ENCODE peak calls at places on chromosomes 13 and 19, in eight cellular contexts. Q, Y, F, C, D, G, N and P are unnamed samples.

GRCh38 chr19:40286674-40287421 is 1.7 kb upstream of the AKT2 start:
- DNase-seq in Y (no peak), C (no peak), Q (no peak), N (no peak), G (no peak), F (no peak), D (no peak), P (no peak)

GRCh38 chr19:40424637-40425449 is 949 bp downstream of the SERTAD1 start:
- DNase-seq in G (no peak), C (no peak), Y (no peak), N (no peak), D (no peak), Q (no peak), F (peak; percentile 46), P (no peak)

GRCh38 chr13:108609353-108609752 is 20.1 kb upstream of the MYO16 start:
- DNase-seq in G (no peak), C (no peak), Y (no peak), D (no peak), N (no peak), Q (peak; percentile 34), F (peak; percentile 23), P (no peak)

GRCh38 chr13:60178327-60178726 is 14.6 kb upstream of the DIAPH3 start:
- DNase-seq in N (no peak), C (no peak), D (no peak), Q (no peak), Y (no peak), F (no peak), G (no peak), P (no peak)

GRCh38 chr13:32629313-32629712 is 43.1 kb downstream of the PDS5B start:
- DNase-seq in C (no peak), G (no peak), Y (no peak), N (no peak), Q (no peak), F (no peak), D (no peak), P (no peak)

GRCh38 chr19:2246801-2247361 is 2.2 kb upstream of the AMH start:
- DNase-seq in N (no peak), F (peak; percentile 81), Y (no peak), Q (no peak), C (no peak), G (no peak), D (no peak), P (no peak)

GRCh38 chr13:33383724-33384577 is 98.4 kb upstream of the STARD13 start:
- DNase-seq in F (no peak), Y (no peak), Q (no peak), C (no peak), N (no peak), G (no peak), D (no peak), P (no peak)

GRCh38 chr13:36347826-36348225 is 1.6 kb upstream of the SPART start:
- DNase-seq in D (no peak), Y (no peak), F (no peak), N (no peak), C (no peak), Q (no peak), G (no peak), P (no peak)

GRCh38 chr13:91722267-91722884 is 324.0 kb downstream of the GPC5 start:
- DNase-seq in D (no peak), N (peak; percentile 21), Y (no peak), G (no peak), C (no peak), F (no peak), Q (peak; percentile 28), P (no peak)

GRCh38 chr19:708154-709141 is at the start of gene PALM:
- DNase-seq in F (no peak), N (peak; percentile 52), G (no peak), D (no peak), C (peak; percentile 56), Y (no peak), Q (no peak), P (peak; percentile 72)

GRCh38 chr13:105087941-105088340 is 1447.5 kb downstream of the EFNB2 start:
- DNase-seq in F (no peak), C (no peak), Q (no peak), G (no peak), D (no peak), Y (no peak), N (no peak), P (no peak)

GRCh38 chr19:970695-971094 is 13.4 kb upstream of the WDR18 start:
- DNase-seq in N (peak; percentile 53), G (no peak), Y (no peak), Q (no peak), D (no peak), C (no peak), F (no peak), P (peak; percentile 42)

GRCh38 chr13:81326913-81327312 is 986.0 kb upstream of the SPRY2 start:
- DNase-seq in F (no peak), G (no peak), D (no peak), N (no peak), Y (no peak), C (no peak), Q (no peak), P (no peak)

GRCh38 chr19:982567-983170 is 1.5 kb upstream of the WDR18 start:
- DNase-seq in G (no peak), F (peak; percentile 73), C (peak; percentile 79), Y (no peak), N (peak; percentile 87), Q (no peak), D (peak; percentile 88), P (peak; percentile 67)

GRCh38 chr13:103275079-103275478 is 208.9 kb upstream of the SLC10A2 start:
- DNase-seq in D (no peak), Y (no peak), G (no peak), N (no peak), F (no peak), Q (no peak), C (no peak), P (no peak)

GRCh38 chr13:51015973-51016372 is 95.1 kb downstream of the C13orf42 start:
- DNase-seq in Q (no peak), F (no peak), D (no peak), Y (no peak), G (no peak), N (no peak), C (no peak), P (no peak)

GRCh38 chr19:2519482-2519881 is 43.6 kb downstream of the GADD45B start:
- DNase-seq in D (no peak), F (no peak), N (no peak), G (no peak), C (no peak), Q (no peak), Y (no peak), P (no peak)

GRCh38 chr13:33485247-33485646 is 199.7 kb upstream of the STARD13 start:
- DNase-seq in F (no peak), G (no peak), Y (no peak), Q (no peak), N (no peak), D (no peak), C (no peak), P (no peak)

GRCh38 chr19:41427647-41428480 is 690 bp upstream of the B3GNT8 start:
- DNase-seq in Y (peak; percentile 30), Q (no peak), N (no peak), G (no peak), D (peak; percentile 80), C (no peak), F (no peak), P (no peak)

GRCh38 chr19:8256276-8257051 is 47.3 kb downstream of the CERS4 start:
- DNase-seq in Q (no peak), C (no peak), Y (no peak), D (no peak), F (no peak), G (no peak), N (no peak), P (no peak)

GRCh38 chr13:77506874-77507273 is 28.6 kb upstream of the SCEL start:
- DNase-seq in C (no peak), Y (no peak), D (no peak), N (no peak), F (no peak), Q (no peak), G (no peak), P (no peak)

GRCh38 chr19:40674291-40674690 is 16.2 kb downstream of the NUMBL start:
- DNase-seq in G (no peak), Y (no peak), N (no peak), F (no peak), C (no peak), Q (no peak), D (no peak), P (no peak)

GRCh38 chr13:53338760-53339159 is 310.1 kb downstream of the OLFM4 start:
- DNase-seq in F (no peak), Y (no peak), Q (no peak), N (no peak), D (no peak), G (no peak), C (no peak), P (no peak)

GRCh38 chr19:52020506-52020905 is 7.7 kb downstream of the ZNF614 start:
- DNase-seq in Y (no peak), N (no peak), F (no peak), Q (no peak), C (no peak), G (no peak), D (no peak), P (no peak)
- H3K9me3 ChIP-seq in Y (peaks cover 3% of the 10 kb centered on the region), N (peaks cover 62% of the 10 kb centered on the region), F (no peaks in the 10 kb centered on the region), Q (peaks cover 57% of the 10 kb centered on the region), C (peaks cover 93% of the 10 kb centered on the region), G (peaks cover 5% of the 10 kb centered on the region), D (peaks cover 53% of the 10 kb centered on the region), P (no peaks in the 10 kb centered on the region)

DNA sequence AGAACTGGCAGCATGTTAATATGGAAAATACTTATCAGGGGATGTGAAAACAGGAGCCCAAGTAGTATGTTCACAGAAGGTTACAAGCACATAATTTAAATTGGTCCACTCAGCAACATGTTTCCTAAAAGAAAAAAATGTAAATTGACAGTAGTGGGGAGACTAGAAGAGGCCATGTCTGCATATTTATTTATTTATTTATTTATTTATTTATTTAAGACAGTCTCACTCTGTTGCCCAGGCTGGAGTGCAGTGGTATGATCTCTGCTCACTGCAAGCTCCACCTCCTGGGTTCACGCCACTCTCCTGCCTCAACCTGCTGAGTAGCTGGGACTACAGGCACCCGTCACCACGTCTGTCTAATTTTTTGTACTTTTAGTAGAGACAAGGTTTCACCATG is 13.7 kb upstream of the ZNF8 start:
- DNase-seq in Y (no peak), Q (no peak), F (no peak), C (no peak), D (no peak), N (no peak), G (no peak), P (no peak)
- H3K9me3 ChIP-seq in Y (peaks cover 24% of the 10 kb centered on the region), Q (peaks cover 37% of the 10 kb centered on the region), F (peaks cover 9% of the 10 kb centered on the region), C (peaks cover 91% of the 10 kb centered on the region), D (peaks cover 98% of the 10 kb centered on the region), N (peaks cover 86% of the 10 kb centered on the region), G (peaks cover 38% of the 10 kb centered on the region), P (peaks cover 78% of the 10 kb centered on the region)

DNA sequence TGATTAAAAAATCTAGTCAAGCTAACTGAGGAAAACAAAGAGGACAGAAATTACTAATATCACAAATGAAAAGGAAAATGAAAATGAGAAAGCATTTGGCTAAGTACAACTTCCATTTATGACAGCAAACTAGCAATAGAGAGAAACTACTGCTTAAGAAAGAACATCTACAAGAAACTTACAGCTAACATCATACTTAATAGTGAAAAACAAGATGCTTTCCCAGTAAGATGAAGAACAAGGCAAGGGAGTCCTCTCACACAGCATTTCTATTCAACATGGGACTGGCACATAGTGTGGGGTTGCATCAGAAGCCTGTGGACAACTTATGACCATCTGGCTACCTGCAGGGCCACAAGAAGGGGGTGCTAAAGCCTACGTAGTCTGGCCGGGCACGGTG is 39.3 kb downstream of the ZNF44 start:
- DNase-seq in Y (no peak), D (no peak), N (no peak), C (no peak), F (no peak), Q (no peak), G (no peak), P (no peak)
- H3K9me3 ChIP-seq in Y (peaks cover 5% of the 10 kb centered on the region), D (peaks cover 13% of the 10 kb centered on the region), N (peaks cover 6% of the 10 kb centered on the region), C (peaks cover 18% of the 10 kb centered on the region), F (no peaks in the 10 kb centered on the region), Q (no peaks in the 10 kb centered on the region), G (peaks cover 7% of the 10 kb centered on the region), P (no peaks in the 10 kb centered on the region)

GRCh38 chr19:48154003-48154402 is 16.1 kb downstream of the LIG1 start:
- DNase-seq in C (no peak), G (no peak), D (no peak), Q (no peak), F (no peak), Y (no peak), N (no peak), P (no peak)
- H3K9me3 ChIP-seq in C (no peaks in the 10 kb centered on the region), G (no peaks in the 10 kb centered on the region), D (no peaks in the 10 kb centered on the region), Q (no peaks in the 10 kb centered on the region), F (no peaks in the 10 kb centered on the region), Y (no peaks in the 10 kb centered on the region), N (no peaks in the 10 kb centered on the region), P (no peaks in the 10 kb centered on the region)